ENCODE peak calls at places on chromosome 10, in five cellular contexts. K is mesendoderm, S is H9, J is mesenchymal stem cell, T is neuronal stem cell. V is an unnamed sample.

GRCh38 chr10:42476101-42476500 is 162.3 kb downstream of the ZNF33B start:
- DNase-seq in K (no peak), S (no peak), J (no peak), T (no peak), V (no peak)

GRCh38 chr10:94123253-94123995 is 129.7 kb downstream of the PLCE1 start:
- DNase-seq in K (peak), S (no peak), J (peak), T (peak), V (peak)

GRCh38 chr10:32190890-32191491 is 134.8 kb upstream of the KIF5B start:
- DNase-seq in K (peak), S (no peak), J (peak), T (peak), V (peak)

GRCh38 chr10:3763035-3763456 is 22.0 kb downstream of the KLF6 start:
- DNase-seq in K (no peak), S (no peak), J (peak), T (no peak), V (peak)

GRCh38 chr10:29083096-29083495 is 205.8 kb upstream of the LYZL1 start:
- DNase-seq in K (no peak), S (no peak), J (no peak), T (no peak), V (no peak)

GRCh38 chr10:22010973-22011408 is 7.5 kb upstream of the DNAJC1 start:
- DNase-seq in K (no peak), S (no peak), J (peak), T (no peak), V (peak)

GRCh38 chr10:125840955-125841354 is 17.6 kb downstream of the BCCIP start:
- DNase-seq in K (no peak), S (no peak), J (no peak), T (no peak), V (peak)

GRCh38 chr10:72802291-72803118 is 91.0 kb upstream of the OIT3 start:
- DNase-seq in K (no peak), S (no peak), J (peak), T (no peak), V (peak)

GRCh38 chr10:19629559-19629958 is 186.7 kb upstream of the PLXDC2 start:
- DNase-seq in K (peak), S (peak), J (peak), T (peak), V (peak)

GRCh38 chr10:120587061-120587460 is 130.0 kb downstream of the PLPP4 start:
- DNase-seq in K (no peak), S (no peak), J (no peak), T (no peak), V (no peak)

GRCh38 chr10:31838065-31838464 is 90.6 kb downstream of the ARHGAP12 start:
- DNase-seq in K (no peak), S (no peak), J (no peak), T (no peak), V (no peak)

DNA sequence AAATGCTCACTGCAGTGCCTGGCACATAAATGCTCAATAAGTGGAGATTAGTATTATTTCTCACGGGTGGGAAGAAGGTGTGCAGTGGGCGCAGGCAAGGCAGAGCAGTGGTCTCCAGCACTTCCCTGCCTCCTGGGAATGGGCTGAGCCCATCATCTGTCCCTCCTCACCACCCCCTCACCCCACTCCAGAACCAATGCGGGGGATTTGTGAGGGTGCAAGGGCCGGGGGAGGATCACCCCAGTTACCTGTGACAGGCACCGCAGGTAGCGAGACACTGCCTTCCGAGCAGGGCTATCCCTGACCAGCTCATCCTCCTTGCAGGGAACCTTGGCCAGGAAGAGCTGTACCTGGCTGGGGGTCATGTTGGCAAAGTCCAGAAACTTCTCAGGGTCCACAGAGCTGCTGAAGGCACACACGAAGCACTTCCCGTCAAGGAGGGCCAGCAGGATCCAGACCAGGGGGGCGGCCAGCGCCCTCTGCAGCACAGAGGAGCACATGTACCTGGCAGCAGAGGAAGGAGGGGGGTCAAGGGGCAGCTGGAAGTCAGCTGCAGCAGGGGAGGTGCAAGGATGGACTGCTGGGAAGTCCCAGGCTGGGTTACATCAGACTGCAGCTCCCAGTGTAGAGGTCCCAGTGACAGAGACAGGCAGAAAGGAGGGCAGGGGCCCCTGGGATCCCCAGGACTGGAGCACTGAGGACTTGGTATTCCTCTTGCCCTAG is 2.8 kb downstream of the CALHM3 start:
- DNase-seq in K (peak), S (peak), J (no peak), T (no peak), V (no peak)
- H2BK15ac ChIP-seq in K (no peak), S (no peak), J (no peak), T (no peak), V (no peak)

GRCh38 chr10:11402392-11402791 is 209.1 kb downstream of the USP6NL start:
- DNase-seq in K (no peak), S (no peak), J (no peak), T (no peak), V (no peak)

GRCh38 chr10:11406746-11407145 is 204.7 kb downstream of the USP6NL start:
- DNase-seq in K (no peak), S (no peak), J (no peak), T (no peak), V (no peak)

GRCh38 chr10:11404931-11405330 is 206.5 kb downstream of the USP6NL start:
- DNase-seq in K (no peak), S (no peak), J (no peak), T (no peak), V (no peak)

GRCh38 chr10:11401314-11402222 is 209.9 kb downstream of the USP6NL start:
- DNase-seq in K (no peak), S (no peak), J (no peak), T (peak), V (no peak)

DNA sequence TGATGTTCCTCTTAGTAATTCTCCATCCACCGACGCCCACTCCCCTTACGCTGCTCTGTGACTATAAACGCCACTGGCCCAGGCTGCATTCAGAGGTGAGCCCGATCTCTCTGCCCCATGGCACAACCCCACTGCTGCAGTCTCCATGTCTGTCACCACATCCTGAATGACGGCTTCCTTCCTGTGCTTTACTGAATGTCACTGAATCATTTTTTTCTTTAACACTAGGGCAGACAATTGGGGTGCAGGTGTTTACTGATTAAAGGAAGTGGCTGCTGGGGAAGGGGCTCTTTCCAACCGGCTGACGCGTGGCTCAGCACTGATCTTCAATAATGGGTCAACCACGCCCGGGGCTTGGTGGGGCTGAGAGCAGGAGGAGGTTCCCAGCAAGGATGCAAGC is 208.3 kb downstream of the USP6NL start:
- DNase-seq in K (no peak), S (no peak), J (no peak), T (no peak), V (no peak)
- H3K9ac ChIP-seq in K (no peak), S (no peak), J (no peak), T (no peak), V (no peak)

DNA sequence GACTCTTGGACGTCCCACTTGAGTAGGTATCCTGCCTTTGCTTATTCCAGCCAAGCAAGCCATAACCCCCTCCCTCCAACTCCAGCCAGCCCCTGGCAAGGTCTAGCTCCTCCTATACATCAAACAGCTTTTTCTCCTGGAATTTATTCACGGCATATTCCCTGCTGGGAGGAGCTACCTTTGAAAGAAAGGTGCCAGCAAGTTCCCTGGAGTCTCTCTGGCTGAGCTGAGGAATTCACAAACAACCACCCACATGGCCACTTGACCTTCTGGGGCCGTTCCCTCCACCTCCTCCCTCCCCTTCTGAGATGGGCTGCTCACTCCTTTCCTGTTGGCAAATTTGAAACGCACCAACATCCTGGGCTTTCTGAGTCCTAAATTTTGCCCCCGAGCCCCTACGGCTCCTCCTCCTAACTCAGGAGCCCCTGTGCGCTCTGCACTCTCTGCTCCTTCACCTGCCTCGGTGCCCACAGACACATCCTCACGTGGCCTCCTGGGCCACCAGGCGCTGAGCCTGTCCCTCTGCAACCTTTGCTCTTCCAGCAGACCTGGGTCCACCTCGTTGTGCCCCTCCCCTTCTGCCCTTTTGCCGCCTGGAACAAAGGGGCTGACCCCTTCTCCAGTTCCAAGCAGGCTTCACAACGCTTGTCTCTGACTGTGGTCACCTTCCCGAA is 48.0 kb downstream of the HSPA12A start:
- DNase-seq in K (peak), S (peak), J (peak), T (no peak), V (peak)
- H2BK15ac ChIP-seq in K (no peak), S (no peak), J (no peak), T (no peak), V (no peak)

DNA sequence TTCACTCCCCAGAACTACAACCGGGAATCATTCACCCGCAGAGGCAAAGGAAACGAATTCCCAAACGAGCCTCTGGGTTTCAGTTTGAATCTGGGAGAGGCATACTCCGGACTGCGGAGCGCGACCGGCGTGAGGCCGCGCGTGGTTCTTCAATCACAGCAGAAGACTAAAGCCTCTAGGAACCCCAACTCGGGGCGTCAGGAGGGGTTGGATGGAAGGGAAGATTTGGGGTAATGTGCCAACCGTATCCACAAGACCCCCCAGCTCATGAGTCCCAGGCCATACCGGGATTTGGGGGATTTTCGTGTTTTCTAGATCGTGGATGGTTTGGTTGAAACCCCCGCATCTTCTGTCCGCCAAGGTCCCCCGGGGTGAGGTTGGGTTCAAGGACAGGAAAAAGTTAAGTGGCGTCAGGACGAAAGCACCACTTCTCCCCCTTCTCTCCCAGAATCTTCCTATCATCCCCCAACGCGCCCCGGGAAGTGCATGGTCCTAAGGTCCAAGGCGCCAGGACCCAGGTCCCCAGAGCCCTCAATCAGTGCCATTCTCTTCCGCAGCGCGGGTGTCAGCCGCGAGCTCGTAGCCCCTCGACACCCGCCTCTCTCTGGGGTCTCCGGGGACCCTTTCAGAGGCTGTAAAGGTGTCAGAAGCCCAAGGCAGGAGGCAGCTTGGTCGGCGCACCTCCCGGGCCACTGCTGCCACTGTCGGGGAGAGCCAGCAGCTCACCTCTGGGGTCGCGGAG is 1.7 kb downstream of the MKX start:
- DNase-seq in K (no peak), S (no peak), J (peak), T (no peak), V (peak)
- H3K9ac ChIP-seq in K (peak), S (no peak), J (peak), T (no peak), V (no peak)

GRCh38 chr10:1199897-1200721 is 143.9 kb downstream of the WDR37 start:
- DNase-seq in K (no peak), S (peak), J (no peak), T (no peak), V (no peak)
- H2BK15ac ChIP-seq in K (no peak), S (no peak), J (no peak), T (peak), V (no peak)